ENCODE peak calls at places on chromosomes 6 and 20, in six cellular contexts. One of them, this sample, is unnamed. For H3K4me1, the result is how much of the 10 kb centered on the place peaks cover.

GRCh38 chr20:62953167-62953838 is 794 bp downstream of the SLC17A9 start:
- DNase-seq in CD4-positive, CD25-positive, alpha-beta regulatory T cell: no peak
- DNase-seq in lower lobe of right lung: peak
- DNase-seq in esophagus squamous epithelium: no peak
- DNase-seq in RWPE2: peak
- DNase-seq in body of pancreas: no peak
- DNase-seq in this sample: peak

GRCh38 chr6:39296745-39297640 is 17.2 kb downstream of the KCNK17 start:
- DNase-seq in CD4-positive, CD25-positive, alpha-beta regulatory T cell: no peak
- DNase-seq in lower lobe of right lung: no peak
- DNase-seq in esophagus squamous epithelium: no peak
- DNase-seq in RWPE2: no peak
- DNase-seq in body of pancreas: no peak
- DNase-seq in this sample: no peak

GRCh38 chr20:34249291-34249690 is 8.1 kb downstream of the ASIP start:
- DNase-seq in CD4-positive, CD25-positive, alpha-beta regulatory T cell: no peak
- DNase-seq in lower lobe of right lung: no peak
- DNase-seq in esophagus squamous epithelium: no peak
- DNase-seq in RWPE2: no peak
- DNase-seq in body of pancreas: peak
- DNase-seq in this sample: no peak

GRCh38 chr20:36017034-36017951 is 48.9 kb downstream of the CNBD2 start:
- DNase-seq in CD4-positive, CD25-positive, alpha-beta regulatory T cell: no peak
- DNase-seq in lower lobe of right lung: peak
- DNase-seq in esophagus squamous epithelium: no peak
- DNase-seq in RWPE2: peak
- DNase-seq in body of pancreas: peak
- DNase-seq in this sample: no peak

GRCh38 chr20:34302312-34302722 is 838 bp downstream of the AHCY start:
- DNase-seq in CD4-positive, CD25-positive, alpha-beta regulatory T cell: no peak
- DNase-seq in lower lobe of right lung: no peak
- DNase-seq in esophagus squamous epithelium: no peak
- DNase-seq in RWPE2: no peak
- DNase-seq in body of pancreas: no peak
- DNase-seq in this sample: no peak

GRCh38 chr6:47413752-47414516 is 63.7 kb upstream of the CD2AP start:
- DNase-seq in CD4-positive, CD25-positive, alpha-beta regulatory T cell: peak
- DNase-seq in lower lobe of right lung: no peak
- DNase-seq in esophagus squamous epithelium: no peak
- DNase-seq in RWPE2: no peak
- DNase-seq in body of pancreas: peak
- DNase-seq in this sample: no peak

GRCh38 chr6:33029297-33030184 is 20.1 kb upstream of the HLA-DOA start:
- DNase-seq in CD4-positive, CD25-positive, alpha-beta regulatory T cell: no peak
- DNase-seq in lower lobe of right lung: peak
- DNase-seq in esophagus squamous epithelium: peak
- DNase-seq in RWPE2: no peak
- DNase-seq in body of pancreas: peak
- DNase-seq in this sample: peak

GRCh38 chr20:1456300-1456699 is 10.3 kb downstream of the NSFL1C start:
- DNase-seq in CD4-positive, CD25-positive, alpha-beta regulatory T cell: no peak
- DNase-seq in lower lobe of right lung: no peak
- DNase-seq in esophagus squamous epithelium: no peak
- DNase-seq in RWPE2: no peak
- DNase-seq in body of pancreas: no peak
- DNase-seq in this sample: no peak

GRCh38 chr6:166942393-166943168 is 13.8 kb downstream of the RNASET2 start:
- DNase-seq in CD4-positive, CD25-positive, alpha-beta regulatory T cell: peak
- DNase-seq in lower lobe of right lung: peak
- DNase-seq in esophagus squamous epithelium: no peak
- DNase-seq in RWPE2: no peak
- DNase-seq in body of pancreas: no peak
- DNase-seq in this sample: no peak

GRCh38 chr20:20064303-20064702 is 12.0 kb downstream of the CFAP61 start:
- DNase-seq in CD4-positive, CD25-positive, alpha-beta regulatory T cell: no peak
- DNase-seq in lower lobe of right lung: no peak
- DNase-seq in esophagus squamous epithelium: no peak
- DNase-seq in RWPE2: no peak
- DNase-seq in body of pancreas: no peak
- DNase-seq in this sample: no peak

GRCh38 chr6:80553071-80553740 is 446.7 kb downstream of the BCKDHB start:
- DNase-seq in CD4-positive, CD25-positive, alpha-beta regulatory T cell: no peak
- DNase-seq in lower lobe of right lung: no peak
- DNase-seq in esophagus squamous epithelium: no peak
- DNase-seq in RWPE2: no peak
- DNase-seq in body of pancreas: no peak
- DNase-seq in this sample: no peak

GRCh38 chr6:11969092-11969491 is 43.0 kb upstream of the HIVEP1 start:
- DNase-seq in CD4-positive, CD25-positive, alpha-beta regulatory T cell: no peak
- DNase-seq in lower lobe of right lung: no peak
- DNase-seq in esophagus squamous epithelium: no peak
- DNase-seq in RWPE2: no peak
- DNase-seq in body of pancreas: peak
- DNase-seq in this sample: no peak

GRCh38 chr6:37691904-37692806 is 5.5 kb downstream of the MDGA1 start:
- DNase-seq in CD4-positive, CD25-positive, alpha-beta regulatory T cell: peak
- DNase-seq in lower lobe of right lung: peak
- DNase-seq in esophagus squamous epithelium: no peak
- DNase-seq in RWPE2: no peak
- DNase-seq in body of pancreas: peak
- DNase-seq in this sample: peak

GRCh38 chr20:3068075-3068474 is 3.3 kb upstream of the OXT start:
- DNase-seq in CD4-positive, CD25-positive, alpha-beta regulatory T cell: no peak
- DNase-seq in lower lobe of right lung: no peak
- DNase-seq in esophagus squamous epithelium: no peak
- DNase-seq in RWPE2: no peak
- DNase-seq in body of pancreas: no peak
- DNase-seq in this sample: no peak

GRCh38 chr6:149211046-149211571 is 106.4 kb upstream of the TAB2 start:
- DNase-seq in CD4-positive, CD25-positive, alpha-beta regulatory T cell: no peak
- DNase-seq in lower lobe of right lung: no peak
- DNase-seq in esophagus squamous epithelium: no peak
- DNase-seq in RWPE2: no peak
- DNase-seq in body of pancreas: peak
- DNase-seq in this sample: no peak

GRCh38 chr6:157604816-157605215 is 218.2 kb upstream of the SNX9 start:
- DNase-seq in CD4-positive, CD25-positive, alpha-beta regulatory T cell: no peak
- DNase-seq in lower lobe of right lung: no peak
- DNase-seq in esophagus squamous epithelium: no peak
- DNase-seq in RWPE2: no peak
- DNase-seq in body of pancreas: no peak
- DNase-seq in this sample: no peak

GRCh38 chr6:71291991-71292390 is 3.4 kb downstream of the OGFRL1 start:
- DNase-seq in CD4-positive, CD25-positive, alpha-beta regulatory T cell: no peak
- DNase-seq in lower lobe of right lung: no peak
- DNase-seq in esophagus squamous epithelium: no peak
- DNase-seq in RWPE2: no peak
- DNase-seq in body of pancreas: no peak
- DNase-seq in this sample: no peak

GRCh38 chr6:125477141-125477540 is 175.4 kb upstream of the HDDC2 start:
- DNase-seq in CD4-positive, CD25-positive, alpha-beta regulatory T cell: no peak
- DNase-seq in lower lobe of right lung: no peak
- DNase-seq in esophagus squamous epithelium: no peak
- DNase-seq in RWPE2: no peak
- DNase-seq in body of pancreas: no peak
- DNase-seq in this sample: no peak

GRCh38 chr6:48628316-48628715 is 517.3 kb upstream of the PTCHD4 start:
- DNase-seq in CD4-positive, CD25-positive, alpha-beta regulatory T cell: no peak
- DNase-seq in lower lobe of right lung: no peak
- DNase-seq in esophagus squamous epithelium: no peak
- DNase-seq in RWPE2: no peak
- DNase-seq in body of pancreas: no peak
- DNase-seq in this sample: no peak

GRCh38 chr6:53786832-53787231 is 8.0 kb upstream of the LRRC1 start:
- DNase-seq in CD4-positive, CD25-positive, alpha-beta regulatory T cell: no peak
- DNase-seq in lower lobe of right lung: no peak
- DNase-seq in esophagus squamous epithelium: no peak
- DNase-seq in RWPE2: no peak
- DNase-seq in body of pancreas: no peak
- DNase-seq in this sample: no peak

GRCh38 chr6:46691052-46691451 is 3.4 kb downstream of the TDRD6 start:
- DNase-seq in CD4-positive, CD25-positive, alpha-beta regulatory T cell: no peak
- DNase-seq in lower lobe of right lung: no peak
- DNase-seq in esophagus squamous epithelium: no peak
- DNase-seq in RWPE2: no peak
- DNase-seq in body of pancreas: no peak
- DNase-seq in this sample: no peak

DNA sequence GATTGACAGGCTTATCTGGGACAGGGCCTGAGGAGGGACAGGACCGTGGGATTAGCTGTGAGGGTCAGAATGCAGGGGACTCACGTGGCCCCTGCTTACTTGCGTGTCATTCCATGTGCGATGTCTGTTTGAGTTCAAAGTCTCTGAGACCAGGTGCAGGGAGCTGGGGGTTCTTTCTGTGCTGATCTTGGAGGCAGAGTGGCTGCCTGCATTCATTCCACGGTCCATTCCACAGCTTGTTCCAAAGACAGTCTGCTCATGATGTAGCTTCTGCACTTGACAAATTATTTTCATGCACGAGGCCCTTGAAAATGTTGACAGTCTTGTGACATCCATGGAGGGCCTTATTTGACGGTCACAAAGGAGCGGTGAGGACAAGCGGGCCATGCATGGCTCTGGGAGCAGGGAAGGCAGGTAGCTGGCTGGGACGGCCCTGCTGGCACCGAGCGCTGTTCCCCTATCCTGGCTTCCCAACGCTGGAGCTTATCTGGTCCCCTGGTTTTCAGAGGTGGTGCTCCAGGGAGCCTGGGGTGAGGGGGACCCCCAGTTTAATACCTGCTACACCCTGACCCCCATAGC is 156.3 kb upstream of the RNF24 start:
- DNase-seq in CD4-positive, CD25-positive, alpha-beta regulatory T cell: no peak
- DNase-seq in lower lobe of right lung: no peak
- DNase-seq in esophagus squamous epithelium: no peak
- DNase-seq in RWPE2: no peak
- DNase-seq in body of pancreas: peak
- DNase-seq in this sample: no peak
- H3K27ac ChIP-seq in CD4-positive, CD25-positive, alpha-beta regulatory T cell: no peak
- H3K27ac ChIP-seq in lower lobe of right lung: peak
- H3K27ac ChIP-seq in esophagus squamous epithelium: peak
- H3K27ac ChIP-seq in RWPE2: peak
- H3K27ac ChIP-seq in body of pancreas: no peak
- H3K27ac ChIP-seq in this sample: no peak

GRCh38 chr20:57465943-57466342 is 59.0 kb downstream of the CTCFL start:
- DNase-seq in CD4-positive, CD25-positive, alpha-beta regulatory T cell: no peak
- DNase-seq in lower lobe of right lung: peak
- DNase-seq in esophagus squamous epithelium: no peak
- DNase-seq in RWPE2: no peak
- DNase-seq in body of pancreas: no peak
- DNase-seq in this sample: peak

GRCh38 chr20:57467742-57468141 is 57.2 kb downstream of the CTCFL start:
- DNase-seq in CD4-positive, CD25-positive, alpha-beta regulatory T cell: no peak
- DNase-seq in lower lobe of right lung: peak
- DNase-seq in esophagus squamous epithelium: no peak
- DNase-seq in RWPE2: no peak
- DNase-seq in body of pancreas: no peak
- DNase-seq in this sample: peak

GRCh38 chr20:57462781-57463180 is 62.2 kb downstream of the CTCFL start:
- DNase-seq in CD4-positive, CD25-positive, alpha-beta regulatory T cell: no peak
- DNase-seq in lower lobe of right lung: no peak
- DNase-seq in esophagus squamous epithelium: no peak
- DNase-seq in RWPE2: no peak
- DNase-seq in body of pancreas: no peak
- DNase-seq in this sample: no peak

GRCh38 chr20:57464642-57465211 is 60.2 kb downstream of the CTCFL start:
- DNase-seq in CD4-positive, CD25-positive, alpha-beta regulatory T cell: no peak
- DNase-seq in lower lobe of right lung: peak
- DNase-seq in esophagus squamous epithelium: no peak
- DNase-seq in RWPE2: no peak
- DNase-seq in body of pancreas: peak
- DNase-seq in this sample: peak

DNA sequence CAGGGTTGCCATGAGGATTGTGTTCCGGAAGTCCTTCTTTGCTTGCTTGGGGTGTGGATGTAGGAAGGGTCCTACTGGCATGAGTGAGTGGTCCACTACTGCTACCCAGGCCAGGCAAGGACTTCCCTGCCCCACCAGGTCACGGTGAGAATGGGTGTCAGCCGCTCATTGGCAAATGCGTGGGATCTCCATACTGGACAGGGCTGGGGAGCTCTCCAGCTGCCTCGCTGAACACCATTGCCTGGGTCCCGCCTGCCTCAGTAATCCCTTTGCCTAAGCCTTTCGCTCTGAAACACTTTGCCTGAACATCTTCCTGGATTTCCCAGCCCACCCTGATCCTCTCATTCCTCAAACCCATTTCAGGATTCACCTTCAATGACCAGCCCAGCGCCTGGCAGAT is 59.5 kb downstream of the CTCFL start:
- DNase-seq in CD4-positive, CD25-positive, alpha-beta regulatory T cell: no peak
- DNase-seq in lower lobe of right lung: peak
- DNase-seq in esophagus squamous epithelium: no peak
- DNase-seq in RWPE2: no peak
- DNase-seq in body of pancreas: no peak
- DNase-seq in this sample: no peak
- H3K4me1 ChIP-seq in CD4-positive, CD25-positive, alpha-beta regulatory T cell: under half
- H3K4me1 ChIP-seq in lower lobe of right lung: under half
- H3K4me1 ChIP-seq in esophagus squamous epithelium: under half
- H3K4me1 ChIP-seq in RWPE2: under half
- H3K4me1 ChIP-seq in body of pancreas: under half
- H3K4me1 ChIP-seq in this sample: under half

DNA sequence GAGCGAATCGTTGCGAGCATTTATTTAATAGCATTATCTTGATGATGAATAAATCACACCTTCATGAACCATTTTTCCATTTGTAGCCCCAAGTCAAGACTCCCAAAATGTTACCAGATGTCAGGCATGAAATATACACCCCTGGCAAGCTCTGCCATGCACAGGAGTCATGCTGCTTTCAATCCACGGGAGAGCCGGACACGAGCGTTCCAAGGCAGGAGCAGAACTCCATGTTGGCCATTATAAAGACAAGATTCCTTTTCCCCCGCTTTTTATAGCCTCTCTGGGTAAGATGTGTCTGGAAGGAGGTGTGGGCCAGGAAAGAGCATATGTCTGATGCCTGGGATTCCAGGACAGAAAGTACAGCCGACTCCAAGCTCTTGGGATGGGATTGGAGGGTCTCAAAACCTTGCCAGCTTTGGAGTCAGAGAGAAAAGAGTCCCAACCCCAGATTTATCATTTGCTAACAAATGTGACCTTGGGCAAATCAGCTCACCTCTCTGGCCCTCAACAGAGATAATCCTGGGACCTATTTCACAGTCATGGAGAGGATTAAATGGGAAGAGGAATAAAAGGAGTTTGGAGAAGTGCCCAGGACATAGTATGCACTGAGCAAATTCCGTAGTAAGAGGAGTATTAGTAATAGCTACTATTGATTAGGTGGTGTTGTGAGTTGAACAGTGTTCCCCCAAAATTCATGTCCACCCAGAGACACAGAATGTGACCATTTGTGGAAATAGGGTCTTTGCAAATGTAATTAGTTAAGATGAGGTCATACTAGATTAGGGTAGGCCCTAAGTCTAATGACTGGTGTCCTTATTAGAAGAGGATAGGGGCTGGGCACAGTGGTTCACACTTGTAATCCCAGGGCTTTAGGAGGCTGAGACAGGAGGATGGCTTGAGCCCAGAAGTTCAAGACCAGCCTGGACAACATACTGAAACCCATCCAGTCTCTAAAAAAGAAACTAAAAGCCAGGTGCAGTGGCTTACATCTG is 17.2 kb downstream of the RIPOR3 start:
- DNase-seq in CD4-positive, CD25-positive, alpha-beta regulatory T cell: no peak
- DNase-seq in lower lobe of right lung: no peak
- DNase-seq in esophagus squamous epithelium: no peak
- DNase-seq in RWPE2: no peak
- DNase-seq in body of pancreas: no peak
- DNase-seq in this sample: no peak
- H3K27ac ChIP-seq in CD4-positive, CD25-positive, alpha-beta regulatory T cell: no peak
- H3K27ac ChIP-seq in lower lobe of right lung: no peak
- H3K27ac ChIP-seq in esophagus squamous epithelium: no peak
- H3K27ac ChIP-seq in RWPE2: no peak
- H3K27ac ChIP-seq in body of pancreas: no peak
- H3K27ac ChIP-seq in this sample: no peak

GRCh38 chr20:41567615-41568014 is 50.6 kb downstream of the CHD6 start:
- DNase-seq in CD4-positive, CD25-positive, alpha-beta regulatory T cell: no peak
- DNase-seq in lower lobe of right lung: no peak
- DNase-seq in esophagus squamous epithelium: no peak
- DNase-seq in RWPE2: no peak
- DNase-seq in body of pancreas: no peak
- DNase-seq in this sample: no peak
- H3K4me1 ChIP-seq in CD4-positive, CD25-positive, alpha-beta regulatory T cell: under half
- H3K4me1 ChIP-seq in lower lobe of right lung: under half
- H3K4me1 ChIP-seq in esophagus squamous epithelium: under half
- H3K4me1 ChIP-seq in RWPE2: under half
- H3K4me1 ChIP-seq in body of pancreas: under half
- H3K4me1 ChIP-seq in this sample: under half

This sample was measured in left lung.